ENCODE peak calls at places on chromosomes 6 and 20, in five cellular contexts. One of them, this sample, is unnamed.

GRCh38 chr20:7723284-7723683 is 217.0 kb downstream of the HAO1 start:
- DNase-seq in H9: no peak
- DNase-seq in ovary: no peak
- DNase-seq in activated B cell treated with CpG ODN at 0.5 μM for 24 hours: no peak
- DNase-seq in omental fat pad: no peak
- DNase-seq in this sample: no peak

GRCh38 chr20:18465536-18466200 is 1.2 kb downstream of the DZANK1 start:
- DNase-seq in H9: no peak
- DNase-seq in ovary: no peak
- DNase-seq in activated B cell treated with CpG ODN at 0.5 μM for 24 hours: no peak
- DNase-seq in omental fat pad: no peak
- DNase-seq in this sample: no peak

GRCh38 chr6:137754366-137754765 is 112.7 kb upstream of the TNFAIP3 start:
- DNase-seq in H9: no peak
- DNase-seq in ovary: no peak
- DNase-seq in activated B cell treated with CpG ODN at 0.5 μM for 24 hours: no peak
- DNase-seq in omental fat pad: no peak
- DNase-seq in this sample: no peak

GRCh38 chr20:45352729-45353128 is 4.5 kb upstream of the SDC4 start:
- DNase-seq in H9: no peak
- DNase-seq in ovary: no peak
- DNase-seq in activated B cell treated with CpG ODN at 0.5 μM for 24 hours: no peak
- DNase-seq in omental fat pad: no peak
- DNase-seq in this sample: no peak

GRCh38 chr6:579339-579738 is 77.6 kb downstream of the HUS1B start:
- DNase-seq in H9: no peak
- DNase-seq in ovary: no peak
- DNase-seq in activated B cell treated with CpG ODN at 0.5 μM for 24 hours: no peak
- DNase-seq in omental fat pad: no peak
- DNase-seq in this sample: no peak

GRCh38 chr6:89459501-89459900 is 26.5 kb downstream of the ANKRD6 start:
- DNase-seq in H9: no peak
- DNase-seq in ovary: no peak
- DNase-seq in activated B cell treated with CpG ODN at 0.5 μM for 24 hours: no peak
- DNase-seq in omental fat pad: no peak
- DNase-seq in this sample: no peak

GRCh38 chr20:2358006-2358405 is 22.7 kb upstream of the TGM6 start:
- DNase-seq in H9: no peak
- DNase-seq in ovary: no peak
- DNase-seq in activated B cell treated with CpG ODN at 0.5 μM for 24 hours: no peak
- DNase-seq in omental fat pad: no peak
- DNase-seq in this sample: no peak

GRCh38 chr6:95636552-95637376 is 59.4 kb downstream of the MANEA start:
- DNase-seq in H9: no peak
- DNase-seq in ovary: no peak
- DNase-seq in activated B cell treated with CpG ODN at 0.5 μM for 24 hours: no peak
- DNase-seq in omental fat pad: no peak
- DNase-seq in this sample: no peak

GRCh38 chr6:147741419-147741818 is 232.9 kb downstream of the SAMD5 start:
- DNase-seq in H9: no peak
- DNase-seq in ovary: no peak
- DNase-seq in activated B cell treated with CpG ODN at 0.5 μM for 24 hours: no peak
- DNase-seq in omental fat pad: no peak
- DNase-seq in this sample: no peak

GRCh38 chr6:26284537-26285142 is 80.4 kb upstream of the BTN3A2 start:
- DNase-seq in H9: peak
- DNase-seq in ovary: peak
- DNase-seq in activated B cell treated with CpG ODN at 0.5 μM for 24 hours: peak
- DNase-seq in omental fat pad: no peak
- DNase-seq in this sample: no peak

GRCh38 chr6:38997128-38997761 is 51.3 kb upstream of the GLP1R start:
- DNase-seq in H9: peak
- DNase-seq in ovary: no peak
- DNase-seq in activated B cell treated with CpG ODN at 0.5 μM for 24 hours: peak
- DNase-seq in omental fat pad: no peak
- DNase-seq in this sample: peak

GRCh38 chr6:165950316-165950715 is 217.3 kb downstream of the TBXT start:
- DNase-seq in H9: no peak
- DNase-seq in ovary: no peak
- DNase-seq in activated B cell treated with CpG ODN at 0.5 μM for 24 hours: no peak
- DNase-seq in omental fat pad: no peak
- DNase-seq in this sample: no peak

GRCh38 chr20:1722513-1723050 is 65.0 kb upstream of the SIRPG start:
- DNase-seq in H9: no peak
- DNase-seq in ovary: no peak
- DNase-seq in activated B cell treated with CpG ODN at 0.5 μM for 24 hours: no peak
- DNase-seq in omental fat pad: no peak
- DNase-seq in this sample: no peak

GRCh38 chr6:43763133-43763797 is 6.7 kb upstream of the VEGFA start:
- DNase-seq in H9: no peak
- DNase-seq in ovary: no peak
- DNase-seq in activated B cell treated with CpG ODN at 0.5 μM for 24 hours: no peak
- DNase-seq in omental fat pad: no peak
- DNase-seq in this sample: no peak

GRCh38 chr6:49923826-49924225 is 40.1 kb downstream of the DEFB114 start:
- DNase-seq in H9: peak
- DNase-seq in ovary: no peak
- DNase-seq in activated B cell treated with CpG ODN at 0.5 μM for 24 hours: no peak
- DNase-seq in omental fat pad: no peak
- DNase-seq in this sample: no peak

GRCh38 chr20:4102381-4102780 is 87.0 kb upstream of the RNF24 start:
- DNase-seq in H9: no peak
- DNase-seq in ovary: no peak
- DNase-seq in activated B cell treated with CpG ODN at 0.5 μM for 24 hours: no peak
- DNase-seq in omental fat pad: no peak
- DNase-seq in this sample: no peak

GRCh38 chr20:50379049-50379990 is 130.9 kb upstream of the PTPN1 start:
- DNase-seq in H9: no peak
- DNase-seq in ovary: peak
- DNase-seq in activated B cell treated with CpG ODN at 0.5 μM for 24 hours: no peak
- DNase-seq in omental fat pad: peak
- DNase-seq in this sample: no peak

GRCh38 chr6:132087391-132087790 is 136.2 kb upstream of the CCN2 start:
- DNase-seq in H9: no peak
- DNase-seq in ovary: no peak
- DNase-seq in activated B cell treated with CpG ODN at 0.5 μM for 24 hours: no peak
- DNase-seq in omental fat pad: no peak
- DNase-seq in this sample: no peak

GRCh38 chr6:37547564-37548061 is 47.9 kb upstream of the CCDC167 start:
- DNase-seq in H9: no peak
- DNase-seq in ovary: no peak
- DNase-seq in activated B cell treated with CpG ODN at 0.5 μM for 24 hours: no peak
- DNase-seq in omental fat pad: no peak
- DNase-seq in this sample: no peak

GRCh38 chr20:39946053-39946810 is 742.8 kb downstream of the MAFB start:
- DNase-seq in H9: no peak
- DNase-seq in ovary: no peak
- DNase-seq in activated B cell treated with CpG ODN at 0.5 μM for 24 hours: no peak
- DNase-seq in omental fat pad: no peak
- DNase-seq in this sample: no peak

GRCh38 chr6:19851273-19852089 is 14.3 kb downstream of the ID4 start:
- DNase-seq in H9: peak
- DNase-seq in ovary: no peak
- DNase-seq in activated B cell treated with CpG ODN at 0.5 μM for 24 hours: no peak
- DNase-seq in omental fat pad: no peak
- DNase-seq in this sample: no peak

GRCh38 chr6:103826209-103826608 is 1033.5 kb downstream of the HACE1 start:
- DNase-seq in H9: no peak
- DNase-seq in ovary: no peak
- DNase-seq in activated B cell treated with CpG ODN at 0.5 μM for 24 hours: no peak
- DNase-seq in omental fat pad: no peak
- DNase-seq in this sample: no peak

GRCh38 chr6:126127662-126128061 is 141.3 kb downstream of the TRMT11 start:
- DNase-seq in H9: no peak
- DNase-seq in ovary: no peak
- DNase-seq in activated B cell treated with CpG ODN at 0.5 μM for 24 hours: no peak
- DNase-seq in omental fat pad: no peak
- DNase-seq in this sample: no peak

GRCh38 chr6:142839686-142840040 is 105.3 kb downstream of the HIVEP2 start:
- DNase-seq in H9: no peak
- DNase-seq in ovary: no peak
- DNase-seq in activated B cell treated with CpG ODN at 0.5 μM for 24 hours: no peak
- DNase-seq in omental fat pad: no peak
- DNase-seq in this sample: no peak

GRCh38 chr6:16331328-16332174 is 93.2 kb downstream of the GMPR start:
- DNase-seq in H9: peak
- DNase-seq in ovary: peak
- DNase-seq in activated B cell treated with CpG ODN at 0.5 μM for 24 hours: peak
- DNase-seq in omental fat pad: no peak
- DNase-seq in this sample: peak
- TF ChIP-seq CTCF in H9: peak
- TF ChIP-seq CTCF in ovary: peak
- TF ChIP-seq CTCF in activated B cell treated with CpG ODN at 0.5 μM for 24 hours: peak
- TF ChIP-seq CTCF in omental fat pad: peak
- TF ChIP-seq CTCF in this sample: peak

DNA sequence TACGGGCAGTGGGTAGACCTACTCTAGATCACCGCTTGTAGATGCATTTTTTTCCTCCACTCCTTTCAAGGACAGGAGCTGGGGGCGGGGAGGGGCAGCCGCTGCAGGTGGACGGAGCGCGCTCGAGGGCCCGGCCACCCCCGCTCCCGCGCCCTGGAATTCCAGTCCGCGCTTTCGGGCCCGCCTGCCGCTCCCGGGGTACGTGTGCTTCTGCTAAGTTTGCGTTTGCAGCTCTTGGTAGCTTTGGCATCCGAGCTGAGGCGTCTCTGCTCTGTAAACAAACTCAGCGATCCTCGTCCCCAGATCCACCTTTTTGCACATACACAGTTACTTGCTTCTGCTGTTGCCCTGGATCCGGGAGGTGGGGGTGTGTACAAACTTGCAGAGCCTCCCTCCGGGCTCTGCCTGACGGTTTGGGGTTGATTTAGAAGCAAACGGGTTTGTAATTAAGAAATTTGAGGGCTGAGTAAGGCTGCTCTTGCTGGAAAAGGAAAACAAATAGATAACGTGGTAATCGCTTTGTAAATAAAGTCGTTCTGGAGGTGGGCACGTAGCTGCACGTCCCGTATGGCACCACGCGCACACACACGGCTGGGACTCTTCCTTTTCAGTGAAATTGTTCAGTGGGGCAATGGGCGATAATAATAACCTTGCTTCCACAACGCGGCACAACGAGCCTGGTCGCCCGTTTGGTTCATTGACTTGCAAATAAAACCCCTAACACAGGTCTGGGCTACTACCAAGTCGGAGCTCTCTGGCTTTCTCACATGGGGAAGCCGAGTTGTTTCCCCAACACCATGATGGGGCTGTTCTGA is 998 bp upstream of the CITED2 start:
- DNase-seq in H9: peak
- DNase-seq in ovary: peak
- DNase-seq in activated B cell treated with CpG ODN at 0.5 μM for 24 hours: peak
- DNase-seq in omental fat pad: peak
- DNase-seq in this sample: peak
- TF ChIP-seq CTCF in H9: no peak
- TF ChIP-seq CTCF in ovary: no peak
- TF ChIP-seq CTCF in activated B cell treated with CpG ODN at 0.5 μM for 24 hours: no peak
- TF ChIP-seq CTCF in omental fat pad: no peak
- TF ChIP-seq CTCF in this sample: no peak

GRCh38 chr6:136682292-136682691 is 110.0 kb downstream of the MAP3K5 start:
- DNase-seq in H9: no peak
- DNase-seq in ovary: no peak
- DNase-seq in activated B cell treated with CpG ODN at 0.5 μM for 24 hours: no peak
- DNase-seq in omental fat pad: no peak
- DNase-seq in this sample: no peak
- TF ChIP-seq CTCF in H9: no peak
- TF ChIP-seq CTCF in ovary: no peak
- TF ChIP-seq CTCF in activated B cell treated with CpG ODN at 0.5 μM for 24 hours: no peak
- TF ChIP-seq CTCF in omental fat pad: no peak
- TF ChIP-seq CTCF in this sample: no peak

DNA sequence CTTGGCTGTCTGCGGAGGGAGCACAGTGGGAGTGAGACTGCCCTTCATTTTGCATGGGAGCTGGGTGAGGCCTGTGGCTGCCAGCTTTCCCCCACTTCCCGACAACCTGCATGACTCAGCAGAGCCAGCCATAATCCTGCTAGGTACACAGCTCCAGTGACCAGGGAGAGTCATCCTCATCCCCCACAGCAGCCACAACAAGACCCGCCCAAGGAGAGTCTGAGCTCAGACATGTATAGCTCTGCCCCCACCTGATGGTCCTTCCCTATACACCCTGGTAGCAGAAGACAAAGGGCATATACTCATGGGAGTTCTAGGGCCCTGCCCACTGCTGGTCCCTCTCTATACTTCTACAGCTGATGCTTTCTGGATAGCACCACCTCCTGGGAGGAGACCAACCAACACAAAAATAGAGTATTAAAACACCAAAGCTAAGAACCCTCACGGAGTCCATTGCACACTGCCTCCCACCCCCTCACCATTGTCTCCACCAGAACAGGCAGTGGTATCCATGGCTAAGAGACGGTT is 29.3 kb upstream of the TPD52L1 start:
- DNase-seq in H9: no peak
- DNase-seq in ovary: no peak
- DNase-seq in activated B cell treated with CpG ODN at 0.5 μM for 24 hours: no peak
- DNase-seq in omental fat pad: no peak
- DNase-seq in this sample: no peak
- TF ChIP-seq CTCF in H9: no peak
- TF ChIP-seq CTCF in ovary: no peak
- TF ChIP-seq CTCF in activated B cell treated with CpG ODN at 0.5 μM for 24 hours: no peak
- TF ChIP-seq CTCF in omental fat pad: no peak
- TF ChIP-seq CTCF in this sample: no peak

GRCh38 chr20:51562334-51563140 is 20.0 kb upstream of the NFATC2 start:
- DNase-seq in H9: peak
- DNase-seq in ovary: peak
- DNase-seq in activated B cell treated with CpG ODN at 0.5 μM for 24 hours: peak
- DNase-seq in omental fat pad: peak
- DNase-seq in this sample: peak
- TF ChIP-seq CTCF in H9: peak
- TF ChIP-seq CTCF in ovary: no peak
- TF ChIP-seq CTCF in activated B cell treated with CpG ODN at 0.5 μM for 24 hours: no peak
- TF ChIP-seq CTCF in omental fat pad: no peak
- TF ChIP-seq CTCF in this sample: peak

GRCh38 chr6:32442243-32442667 is 2.6 kb downstream of the HLA-DRA start:
- DNase-seq in H9: no peak
- DNase-seq in ovary: no peak
- DNase-seq in activated B cell treated with CpG ODN at 0.5 μM for 24 hours: no peak
- DNase-seq in omental fat pad: no peak
- DNase-seq in this sample: no peak

GRCh38 chr6:32439139-32439538 is 548 bp upstream of the HLA-DRA start:
- DNase-seq in H9: no peak
- DNase-seq in ovary: no peak
- DNase-seq in activated B cell treated with CpG ODN at 0.5 μM for 24 hours: no peak
- DNase-seq in omental fat pad: no peak
- DNase-seq in this sample: no peak

GRCh38 chr6:32432050-32432450 is 7.6 kb upstream of the HLA-DRA start:
- DNase-seq in H9: no peak
- DNase-seq in ovary: no peak
- DNase-seq in activated B cell treated with CpG ODN at 0.5 μM for 24 hours: no peak
- DNase-seq in omental fat pad: no peak
- DNase-seq in this sample: no peak

GRCh38 chr6:32439708-32440214 is at the start of gene HLA-DRA:
- DNase-seq in H9: peak
- DNase-seq in ovary: no peak
- DNase-seq in activated B cell treated with CpG ODN at 0.5 μM for 24 hours: no peak
- DNase-seq in omental fat pad: no peak
- DNase-seq in this sample: no peak

GRCh38 chr6:32436995-32437836 is 2.5 kb upstream of the HLA-DRA start:
- DNase-seq in H9: no peak
- DNase-seq in ovary: no peak
- DNase-seq in activated B cell treated with CpG ODN at 0.5 μM for 24 hours: no peak
- DNase-seq in omental fat pad: no peak
- DNase-seq in this sample: no peak
- TF ChIP-seq CTCF in H9: no peak
- TF ChIP-seq CTCF in ovary: no peak
- TF ChIP-seq CTCF in activated B cell treated with CpG ODN at 0.5 μM for 24 hours: no peak
- TF ChIP-seq CTCF in omental fat pad: no peak
- TF ChIP-seq CTCF in this sample: no peak

This sample was measured in progenitor cell of endocrine pancreas.